ENCODE peak calls at places on chromosomes 4 and X, in seven cellular contexts. C is gastrocnemius medialis, I is thoracic aorta, T is ovary, L is IMR-90, G is fibroblast of lung, F is RWPE2. H is an unnamed sample.

GRCh38 chrX:96792047-96792446 is 91.7 kb upstream of the RPA4 start:
- DNase-seq in L (no peak), G (no peak), T (no peak), I (no peak), F (no peak), C (no peak), H (no peak)

GRCh38 chr4:148065069-148065468 is 333.2 kb downstream of the ARHGAP10 start:
- DNase-seq in L (peak; percentile 90), C (no peak), F (no peak), G (peak; percentile 70), I (no peak), T (no peak), H (no peak)

GRCh38 chr4:84298023-84298718 is 200.9 kb downstream of the NKX6-1 start:
- DNase-seq in C (no peak), T (no peak), I (no peak), F (no peak), G (no peak), L (no peak), H (no peak)

GRCh38 chr4:109998867-109999303 is 86.2 kb downstream of the EGF start:
- DNase-seq in L (peak; percentile 61), T (no peak), I (no peak), C (no peak), F (no peak), G (peak; percentile 71), H (no peak)

GRCh38 chrX:155768036-155768769 is 112.9 kb upstream of the VAMP7 start:
- DNase-seq in I (no peak), F (no peak), L (peak; percentile 35), G (peak; percentile 62), T (no peak), C (peak; percentile 62), H (peak; percentile 4)

GRCh38 chrX:103373581-103373980 is 2.8 kb upstream of the BEX3 start:
- DNase-seq in C (no peak), G (no peak), L (no peak), T (no peak), F (no peak), I (no peak), H (no peak)

GRCh38 chrX:109952050-109952449 is 50.9 kb upstream of the TMEM164 start:
- DNase-seq in F (no peak), T (no peak), I (no peak), C (peak; percentile 54), L (no peak), G (no peak), H (no peak)

GRCh38 chrX:151973262-151973661 is 1.2 kb downstream of the GABRE start:
- DNase-seq in T (no peak), F (no peak), G (no peak), L (no peak), I (no peak), C (no peak), H (no peak)

GRCh38 chrX:46325312-46325877 is 219.8 kb downstream of the ZNF674 start:
- DNase-seq in G (peak; percentile 42), L (peak; percentile 52), T (no peak), F (peak; percentile 82), I (no peak), C (no peak), H (no peak)

GRCh38 chrX:9352683-9353430 is 112.0 kb upstream of the TBL1X start:
- DNase-seq in L (peak; percentile 75), F (no peak), I (no peak), C (peak; percentile 20), G (peak; percentile 80), T (no peak), H (peak; percentile 81)

GRCh38 chr4:98586231-98586630 is 72.2 kb downstream of the TSPAN5 start:
- DNase-seq in G (no peak), L (no peak), F (no peak), C (no peak), T (no peak), I (no peak), H (no peak)

GRCh38 chrX:129653985-129654651 is 638 bp downstream of the APLN start:
- DNase-seq in L (no peak), C (no peak), F (no peak), I (no peak), G (no peak), T (no peak), H (peak; percentile 20)

DNA sequence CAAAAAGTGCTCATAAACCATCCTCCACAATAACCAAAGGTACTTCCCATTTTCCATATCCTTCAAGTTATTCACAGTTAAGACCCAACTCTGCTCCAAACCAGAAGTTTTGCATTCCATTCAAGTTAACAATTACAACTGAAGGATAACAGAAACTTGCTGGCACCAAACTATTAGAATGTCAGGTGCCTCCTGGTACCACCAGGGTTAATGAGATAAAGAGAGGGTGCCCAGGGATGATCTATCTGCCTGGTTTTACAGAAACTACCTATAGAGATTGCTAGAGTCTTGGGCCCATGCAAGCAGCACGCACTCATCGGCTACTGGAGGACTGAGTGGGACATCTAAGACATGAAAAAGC is 114.6 kb downstream of the RBM47 start:
- DNase-seq in G (no peak), T (no peak), I (no peak), F (no peak), C (no peak), L (peak; percentile 7), H (no peak)
- H3K27ac ChIP-seq in G (no peak overlapping the region), T (no peak overlapping the region), I (no peak overlapping the region), F (peak overlapping the region; percentile 30), C (no peak overlapping the region), L (no peak overlapping the region), H (no peak overlapping the region)

GRCh38 chr4:87426865-87427517 is 4.6 kb downstream of the NUDT9 start:
- DNase-seq in T (no peak), C (no peak), L (no peak), I (no peak), F (no peak), G (no peak), H (no peak)

GRCh38 chr4:87425711-87426110 is 3.3 kb downstream of the NUDT9 start:
- DNase-seq in F (no peak), G (no peak), C (no peak), L (no peak), T (no peak), I (no peak), H (no peak)

GRCh38 chr4:87422104-87423052 is at the start of gene NUDT9:
- DNase-seq in G (peak; percentile 97), F (peak; percentile 90), L (peak; percentile 96), I (peak; percentile 86), C (peak; percentile 96), T (peak; percentile 95), H (peak; percentile 94)

GRCh38 chr4:87420431-87420830 is 1.9 kb upstream of the NUDT9 start:
- DNase-seq in L (no peak), T (no peak), G (no peak), C (no peak), F (no peak), I (no peak), H (no peak)

GRCh38 chr4:87423313-87424031 is 1.1 kb downstream of the NUDT9 start:
- DNase-seq in G (peak; percentile 30), C (no peak), F (no peak), I (no peak), T (no peak), L (no peak), H (peak; percentile 7)
- TF ChIP-seq CTCF in G (no peak), C (no peak), F (peak; percentile 27), I (no peak), T (no peak), L (no peak), H (no peak)

DNA sequence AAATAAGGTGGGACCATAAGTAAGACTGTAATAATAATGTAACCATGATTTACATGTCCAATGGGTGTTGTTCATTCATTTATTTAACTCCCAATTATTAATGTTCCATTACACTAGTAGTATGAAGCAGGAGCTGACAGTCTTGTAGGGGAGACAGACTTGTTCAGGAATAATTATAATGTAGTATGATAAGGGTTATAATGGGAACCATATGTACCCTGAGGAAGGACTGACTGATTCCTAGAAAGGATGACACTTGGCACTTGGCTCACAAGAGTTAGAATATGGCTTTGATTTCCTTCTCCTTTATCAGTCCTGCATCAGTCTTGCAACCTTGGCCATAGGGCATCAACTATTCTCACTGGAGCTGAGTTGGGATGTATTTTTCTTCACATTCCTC is 24.2 kb downstream of the PCDH7 start:
- DNase-seq in G (no peak), L (no peak), T (no peak), I (no peak), F (no peak), C (no peak), H (no peak)
- H3K27ac ChIP-seq in G (no peak overlapping the region), L (no peak overlapping the region), T (no peak overlapping the region), I (peak overlapping the region; percentile 84), F (no peak overlapping the region), C (no peak overlapping the region), H (no peak overlapping the region)

GRCh38 chr4:73252001-73252400 is 6.6 kb downstream of the ANKRD17 start:
- DNase-seq in G (no peak), T (no peak), F (no peak), I (no peak), L (peak; percentile 23), C (no peak), H (no peak)

GRCh38 chr4:73250642-73251041 is 8.0 kb downstream of the ANKRD17 start:
- DNase-seq in I (no peak), G (no peak), T (no peak), C (no peak), L (no peak), F (no peak), H (no peak)

GRCh38 chr4:73248821-73249220 is 9.8 kb downstream of the ANKRD17 start:
- DNase-seq in T (no peak), G (no peak), C (no peak), F (no peak), I (no peak), L (no peak), H (no peak)

GRCh38 chr4:73248416-73248815 is 10.2 kb downstream of the ANKRD17 start:
- DNase-seq in F (no peak), T (no peak), C (no peak), I (no peak), L (no peak), G (no peak), H (no peak)

DNA sequence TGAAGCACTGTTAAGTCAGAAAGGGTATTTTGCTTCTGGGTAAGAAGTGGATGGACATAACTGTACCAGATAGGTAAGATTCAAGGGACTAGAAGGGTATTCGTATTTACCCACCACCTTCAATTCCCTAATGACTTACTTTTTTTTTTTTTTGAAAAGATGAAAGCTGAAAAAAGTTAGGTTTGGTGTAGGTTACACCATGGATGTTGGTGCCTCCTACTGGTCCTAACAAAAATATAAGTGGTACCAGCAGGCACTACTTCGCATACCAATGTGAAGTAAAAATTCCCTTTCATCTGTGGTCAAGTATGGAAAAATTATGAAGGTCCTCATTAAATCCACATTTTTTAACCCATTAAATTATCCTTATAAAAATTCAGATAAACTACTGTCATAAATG is 7.2 kb downstream of the ANKRD17 start:
- DNase-seq in L (no peak), C (no peak), G (no peak), I (no peak), F (no peak), T (no peak), H (no peak)
- TF ChIP-seq CTCF in L (no peak), C (no peak), G (no peak), I (no peak), F (no peak), T (no peak), H (no peak)

DNA sequence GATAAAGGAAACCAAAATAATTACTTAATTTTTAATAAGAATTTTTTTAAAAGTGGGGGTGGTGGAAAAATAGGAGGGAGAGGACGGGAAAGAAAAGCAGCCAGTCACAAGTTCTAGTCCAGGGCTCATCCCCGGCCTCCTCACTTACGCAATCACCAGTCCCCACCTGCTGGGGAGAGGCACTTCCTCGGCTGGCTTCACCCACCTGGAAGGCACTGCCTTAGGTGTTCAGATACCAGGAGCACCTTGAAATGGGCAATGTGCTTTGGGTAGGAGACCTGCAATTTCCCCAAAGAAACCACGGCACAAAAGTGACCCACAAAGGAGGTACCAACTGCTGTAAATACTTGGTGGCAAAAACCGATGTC is 23.8 kb downstream of the AFAP1 start:
- DNase-seq in G (no peak), C (no peak), F (no peak), I (no peak), T (no peak), L (no peak), H (no peak)
- H3K27ac ChIP-seq in G (no peak overlapping the region), C (no peak overlapping the region), F (no peak overlapping the region), I (no peak overlapping the region), T (no peak overlapping the region), L (no peak overlapping the region), H (no peak overlapping the region)

GRCh38 chr4:152795891-152796290 is 16.1 kb downstream of the ARFIP1 start:
- DNase-seq in I (no peak), C (no peak), G (no peak), L (no peak), T (no peak), F (no peak), H (no peak)
- TF ChIP-seq CTCF in I (no peak), C (no peak), G (no peak), L (no peak), T (no peak), F (no peak), H (no peak)

H was measured in HL-60.